ENCODE peak calls at places on chromosomes 6 and 20, in six cellular contexts. B, F, E, N, K and X are unnamed samples.

GRCh38 chr6:101395345-101395744 is 1.8 kb downstream of the GRIK2 start:
- DNase-seq in E (no peak), K (no peak), B (no peak), N (no peak), F (no peak), X (no peak)

GRCh38 chr20:63402860-63403220 is 41.7 kb upstream of the CHRNA4 start:
- DNase-seq in E (no peak), N (no peak), K (no peak), F (no peak), B (no peak), X (no peak)

GRCh38 chr20:38452880-38453624 is 17.9 kb upstream of the SNHG17 start:
- DNase-seq in N (peak), K (no peak), F (peak), E (no peak), B (peak), X (peak)

GRCh38 chr6:133353061-133353460 is 111.9 kb downstream of the EYA4 start:
- DNase-seq in E (no peak), N (no peak), K (no peak), B (no peak), F (no peak), X (no peak)

GRCh38 chr6:15312500-15312899 is 66.6 kb downstream of the JARID2 start:
- DNase-seq in B (no peak), E (no peak), K (no peak), N (no peak), F (peak), X (peak)

GRCh38 chr6:21384211-21384610 is 209.3 kb upstream of the SOX4 start:
- DNase-seq in E (no peak), K (no peak), N (no peak), F (peak), B (no peak), X (no peak)

GRCh38 chr20:20368414-20369352 is 779 bp downstream of the INSM1 start:
- DNase-seq in K (peak), F (no peak), N (no peak), B (no peak), E (no peak), X (no peak)

GRCh38 chr6:31356946-31357466 is at the start of gene HLA-B:
- DNase-seq in F (peak), K (peak), B (peak), N (peak), E (peak), X (peak)

GRCh38 chr6:143961868-143962643 is 46.0 kb downstream of the PLAGL1 start:
- DNase-seq in K (no peak), N (no peak), E (no peak), F (no peak), B (no peak), X (no peak)

GRCh38 chr20:40489886-40490285 is 199.2 kb downstream of the MAFB start:
- DNase-seq in K (no peak), B (peak), E (no peak), N (no peak), F (no peak), X (peak)

GRCh38 chr20:63132131-63132714 is 83.7 kb downstream of the YTHDF1 start:
- DNase-seq in F (no peak), E (no peak), N (no peak), B (no peak), K (no peak), X (no peak)

GRCh38 chr6:155216312-155217028 is 47.3 kb upstream of the CLDN20 start:
- DNase-seq in K (no peak), B (no peak), F (no peak), N (no peak), E (no peak), X (no peak)

GRCh38 chr6:27168108-27168507 is 79.4 kb upstream of the PRSS16 start:
- DNase-seq in N (peak), E (no peak), B (no peak), F (peak), K (no peak), X (no peak)

GRCh38 chr6:53119349-53119748 is 29.3 kb downstream of the GCM1 start:
- DNase-seq in N (no peak), B (no peak), K (no peak), F (no peak), E (no peak), X (no peak)

GRCh38 chr6:103142902-103143301 is 1716.8 kb downstream of the HACE1 start:
- DNase-seq in F (no peak), B (no peak), E (no peak), N (no peak), K (no peak), X (no peak)

GRCh38 chr6:9131201-9131600 is 695.9 kb upstream of the SLC35B3 start:
- DNase-seq in N (no peak), K (no peak), F (no peak), B (no peak), E (no peak), X (no peak)
- TF ChIP-seq CTCF in N (no peak), K (no peak), F (no peak), B (no peak), E (no peak), X (no peak)

GRCh38 chr20:10641467-10641866 is 32.3 kb downstream of the JAG1 start:
- DNase-seq in E (no peak), N (no peak), B (no peak), K (no peak), F (no peak), X (no peak)
- TF ChIP-seq CTCF in E (no peak), N (no peak), B (no peak), K (no peak), F (no peak), X (no peak)

DNA sequence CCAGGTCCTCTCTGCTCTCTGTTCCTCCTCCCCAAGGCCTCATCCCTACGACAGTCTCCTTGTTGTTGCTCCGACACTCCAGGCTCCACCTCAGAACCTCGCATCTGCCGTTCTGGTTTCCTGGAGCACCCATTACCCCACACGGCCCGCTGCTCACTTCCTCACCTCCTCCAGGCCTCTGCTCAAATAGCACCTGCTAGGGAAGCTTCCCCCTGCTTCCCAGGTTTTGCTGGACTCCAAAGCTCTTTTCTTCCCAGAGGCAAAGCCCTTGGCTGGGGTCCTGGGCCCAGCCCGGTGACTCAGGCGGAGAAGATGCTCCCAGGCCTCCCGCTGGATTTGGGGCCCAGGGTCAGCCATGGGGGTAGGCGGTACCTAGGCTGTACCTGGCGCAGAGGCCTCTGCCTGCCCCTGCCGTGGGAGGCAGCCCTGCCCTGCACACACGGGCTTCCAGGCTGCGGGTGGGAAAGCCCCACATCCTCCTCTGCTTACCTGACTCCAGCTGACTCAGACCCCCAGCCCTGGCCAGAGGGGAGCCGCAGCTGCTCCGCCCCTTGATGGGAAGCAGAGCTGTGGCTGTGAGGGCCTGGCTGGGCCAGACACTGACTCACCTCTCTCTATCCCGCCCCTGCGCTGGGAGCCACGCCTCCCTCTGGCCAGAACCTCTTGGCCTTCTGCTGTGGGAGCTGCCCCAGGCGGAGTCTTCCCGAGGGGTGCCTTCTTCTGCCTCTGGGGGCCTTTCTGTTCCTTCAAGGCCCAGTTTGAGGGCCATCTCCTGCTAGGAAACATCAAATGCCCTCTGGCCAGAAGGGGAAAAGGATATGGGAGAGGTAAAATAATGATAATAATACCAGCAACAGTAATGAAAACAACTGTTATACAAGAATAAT is 130.5 kb downstream of the CEBPB start:
- DNase-seq in F (peak), E (peak), B (peak), K (no peak), N (peak), X (peak)
- TF ChIP-seq CTCF in F (no peak), E (no peak), B (peak), K (no peak), N (no peak), X (peak)

GRCh38 chr6:74755748-74756147 is 450.1 kb downstream of the COL12A1 start:
- DNase-seq in E (no peak), N (no peak), K (no peak), B (no peak), F (peak), X (no peak)

GRCh38 chr6:74753883-74754600 is 451.8 kb downstream of the COL12A1 start:
- DNase-seq in K (no peak), E (no peak), B (no peak), F (no peak), N (no peak), X (no peak)

GRCh38 chr6:74755196-74755595 is 450.7 kb downstream of the COL12A1 start:
- DNase-seq in N (no peak), K (no peak), E (no peak), F (no peak), B (no peak), X (no peak)

GRCh38 chr6:74749211-74750142 is 456.4 kb downstream of the COL12A1 start:
- DNase-seq in F (peak), N (no peak), K (no peak), E (no peak), B (peak), X (peak)

GRCh38 chr6:74752303-74752702 is 453.6 kb downstream of the COL12A1 start:
- DNase-seq in B (no peak), F (no peak), N (no peak), K (no peak), E (no peak), X (no peak)
- TF ChIP-seq CTCF in B (peak), F (peak), N (no peak), K (no peak), E (peak), X (peak)